ENCODE peak calls at places on chromosomes 3 and 15, in six cellular contexts. One of them, this sample, is unnamed. For H3K4me1, the result is how much of the 10 kb centered on the place peaks cover.

GRCh38 chr3:175941352-175941751 is 1082.2 kb downstream of the NAALADL2 start:
- DNase-seq in psoas muscle: no peak
- DNase-seq in thoracic aorta: no peak
- DNase-seq in K562: no peak
- DNase-seq in left lung: no peak
- DNase-seq in A549: no peak
- DNase-seq in this sample: no peak

GRCh38 chr3:87298111-87298718 is 21.8 kb upstream of the POU1F1 start:
- DNase-seq in thoracic aorta: no peak
- DNase-seq in left lung: no peak
- DNase-seq in K562: peak
- DNase-seq in psoas muscle: no peak
- DNase-seq in A549: peak
- DNase-seq in this sample: no peak

GRCh38 chr3:72661115-72661457 is 187.2 kb downstream of the SHQ1 start:
- DNase-seq in left lung: peak
- DNase-seq in thoracic aorta: peak
- DNase-seq in psoas muscle: peak
- DNase-seq in K562: no peak
- DNase-seq in A549: peak
- DNase-seq in this sample: peak

GRCh38 chr3:156525808-156526207 is 29.1 kb downstream of the SSR3 start:
- DNase-seq in A549: no peak
- DNase-seq in thoracic aorta: no peak
- DNase-seq in left lung: no peak
- DNase-seq in psoas muscle: no peak
- DNase-seq in K562: no peak
- DNase-seq in this sample: no peak

GRCh38 chr3:133437391-133438093 is 37.7 kb downstream of the BFSP2 start:
- DNase-seq in psoas muscle: no peak
- DNase-seq in left lung: no peak
- DNase-seq in K562: no peak
- DNase-seq in A549: peak
- DNase-seq in thoracic aorta: no peak
- DNase-seq in this sample: no peak

GRCh38 chr15:58222698-58223097 is 84.5 kb downstream of the AQP9 start:
- DNase-seq in A549: no peak
- DNase-seq in left lung: no peak
- DNase-seq in thoracic aorta: no peak
- DNase-seq in psoas muscle: no peak
- DNase-seq in K562: no peak
- DNase-seq in this sample: no peak

GRCh38 chr3:171770689-171771620 is 39.3 kb downstream of the PLD1 start:
- DNase-seq in A549: peak
- DNase-seq in left lung: no peak
- DNase-seq in psoas muscle: no peak
- DNase-seq in thoracic aorta: no peak
- DNase-seq in K562: peak
- DNase-seq in this sample: no peak

GRCh38 chr3:55461896-55462295 is 25.2 kb downstream of the WNT5A start:
- DNase-seq in psoas muscle: no peak
- DNase-seq in left lung: no peak
- DNase-seq in A549: no peak
- DNase-seq in K562: no peak
- DNase-seq in thoracic aorta: no peak
- DNase-seq in this sample: no peak

GRCh38 chr15:42160110-42160509 is 3.7 kb upstream of the PLA2G4F start:
- DNase-seq in left lung: no peak
- DNase-seq in A549: no peak
- DNase-seq in psoas muscle: no peak
- DNase-seq in thoracic aorta: no peak
- DNase-seq in K562: no peak
- DNase-seq in this sample: no peak

GRCh38 chr3:175404026-175404425 is 544.9 kb downstream of the NAALADL2 start:
- DNase-seq in left lung: no peak
- DNase-seq in thoracic aorta: no peak
- DNase-seq in K562: no peak
- DNase-seq in A549: no peak
- DNase-seq in psoas muscle: no peak
- DNase-seq in this sample: no peak

DNA sequence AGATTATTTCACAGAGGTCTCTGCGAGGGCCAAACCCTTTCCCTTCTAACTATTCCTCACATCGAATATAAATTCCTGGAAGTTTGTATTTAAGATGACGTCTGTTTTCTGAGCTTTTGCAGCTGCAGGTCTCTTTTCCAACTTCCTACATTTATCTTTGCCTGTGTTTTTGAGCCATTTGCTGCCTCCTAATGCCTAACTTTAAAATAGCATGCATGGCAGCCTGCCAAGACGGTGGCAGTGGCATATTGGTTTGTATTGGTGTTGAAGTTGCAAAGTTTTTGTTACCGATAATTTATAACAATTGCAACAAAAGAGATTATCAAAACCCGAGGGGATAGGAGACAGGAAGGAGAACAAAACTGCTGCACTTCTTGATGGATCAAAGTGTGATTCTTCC is 187.1 kb upstream of the DNAJC19 start:
- DNase-seq in thoracic aorta: peak
- DNase-seq in A549: peak
- DNase-seq in left lung: no peak
- DNase-seq in K562: peak
- DNase-seq in psoas muscle: peak
- DNase-seq in this sample: peak
- TF ChIP-seq CTCF in thoracic aorta: no peak
- TF ChIP-seq CTCF in A549: peak
- TF ChIP-seq CTCF in left lung: peak
- TF ChIP-seq CTCF in K562: peak
- TF ChIP-seq CTCF in psoas muscle: peak
- TF ChIP-seq CTCF in this sample: no peak

DNA sequence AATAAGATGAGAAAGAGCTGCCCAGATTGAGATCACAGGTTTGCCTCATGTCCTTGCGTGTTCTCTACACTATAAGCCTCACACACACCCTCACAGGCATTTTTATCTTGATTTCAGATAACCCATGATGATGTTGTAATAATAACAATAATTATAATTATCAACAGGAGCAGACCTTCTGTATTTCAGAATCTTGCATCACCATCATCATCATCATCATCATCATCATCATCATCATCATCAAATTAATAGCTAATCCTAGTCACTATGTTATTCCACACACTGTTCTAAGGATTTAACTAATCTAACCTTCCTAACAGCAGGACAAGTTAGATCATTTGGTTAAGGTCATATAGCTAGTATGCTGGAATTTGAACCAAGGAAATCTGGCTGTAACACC is 1.9 kb upstream of the SH2D7 start:
- DNase-seq in thoracic aorta: no peak
- DNase-seq in left lung: no peak
- DNase-seq in A549: no peak
- DNase-seq in psoas muscle: no peak
- DNase-seq in K562: no peak
- DNase-seq in this sample: no peak
- H3K4me1 ChIP-seq in thoracic aorta: under half
- H3K4me1 ChIP-seq in left lung: under half
- H3K4me1 ChIP-seq in A549: under half
- H3K4me1 ChIP-seq in psoas muscle: under half
- H3K4me1 ChIP-seq in K562: under half
- H3K4me1 ChIP-seq in this sample: under half

GRCh38 chr3:185824467-185825378 is at the start of gene IGF2BP2:
- DNase-seq in left lung: peak
- DNase-seq in psoas muscle: peak
- DNase-seq in K562: peak
- DNase-seq in thoracic aorta: no peak
- DNase-seq in A549: peak
- DNase-seq in this sample: peak
- TF ChIP-seq CTCF in left lung: no peak
- TF ChIP-seq CTCF in psoas muscle: no peak
- TF ChIP-seq CTCF in K562: peak
- TF ChIP-seq CTCF in thoracic aorta: no peak
- TF ChIP-seq CTCF in A549: no peak
- TF ChIP-seq CTCF in this sample: no peak

GRCh38 chr3:52795298-52795900 is 803 bp downstream of the ITIH3 start:
- DNase-seq in psoas muscle: no peak
- DNase-seq in A549: no peak
- DNase-seq in K562: no peak
- DNase-seq in left lung: peak
- DNase-seq in thoracic aorta: no peak
- DNase-seq in this sample: peak

GRCh38 chr3:52793702-52794611 is 639 bp upstream of the ITIH3 start:
- DNase-seq in left lung: peak
- DNase-seq in psoas muscle: no peak
- DNase-seq in thoracic aorta: no peak
- DNase-seq in A549: no peak
- DNase-seq in K562: no peak
- DNase-seq in this sample: no peak

GRCh38 chr3:52794612-52795099 is at the start of gene ITIH3:
- DNase-seq in psoas muscle: no peak
- DNase-seq in A549: no peak
- DNase-seq in left lung: peak
- DNase-seq in K562: no peak
- DNase-seq in thoracic aorta: no peak
- DNase-seq in this sample: no peak

GRCh38 chr3:52798376-52798977 is 3.9 kb downstream of the ITIH3 start:
- DNase-seq in left lung: no peak
- DNase-seq in thoracic aorta: no peak
- DNase-seq in psoas muscle: no peak
- DNase-seq in K562: no peak
- DNase-seq in A549: no peak
- DNase-seq in this sample: no peak

GRCh38 chr3:52796411-52796810 is 1.8 kb downstream of the ITIH3 start:
- DNase-seq in thoracic aorta: no peak
- DNase-seq in A549: no peak
- DNase-seq in psoas muscle: no peak
- DNase-seq in left lung: peak
- DNase-seq in K562: no peak
- DNase-seq in this sample: no peak
- H3K4me1 ChIP-seq in thoracic aorta: under half
- H3K4me1 ChIP-seq in A549: under half
- H3K4me1 ChIP-seq in psoas muscle: under half
- H3K4me1 ChIP-seq in left lung: under half
- H3K4me1 ChIP-seq in K562: under half
- H3K4me1 ChIP-seq in this sample: under half

GRCh38 chr15:71485094-71485693 is 325.2 kb upstream of the NR2E3 start:
- DNase-seq in left lung: no peak
- DNase-seq in psoas muscle: no peak
- DNase-seq in thoracic aorta: no peak
- DNase-seq in A549: peak
- DNase-seq in K562: peak
- DNase-seq in this sample: no peak
- TF ChIP-seq CTCF in left lung: no peak
- TF ChIP-seq CTCF in psoas muscle: peak
- TF ChIP-seq CTCF in thoracic aorta: peak
- TF ChIP-seq CTCF in A549: peak
- TF ChIP-seq CTCF in K562: peak
- TF ChIP-seq CTCF in this sample: no peak

GRCh38 chr3:4979401-4980228 is at the start of gene BHLHE40:
- DNase-seq in left lung: peak
- DNase-seq in K562: no peak
- DNase-seq in thoracic aorta: no peak
- DNase-seq in psoas muscle: no peak
- DNase-seq in A549: no peak
- DNase-seq in this sample: peak
- H3K4me1 ChIP-seq in left lung: half or more
- H3K4me1 ChIP-seq in K562: half or more
- H3K4me1 ChIP-seq in thoracic aorta: half or more
- H3K4me1 ChIP-seq in psoas muscle: under half
- H3K4me1 ChIP-seq in A549: under half
- H3K4me1 ChIP-seq in this sample: under half

GRCh38 chr3:48949376-48949717 is 30.7 kb downstream of the ARIH2 start:
- DNase-seq in A549: no peak
- DNase-seq in thoracic aorta: no peak
- DNase-seq in K562: no peak
- DNase-seq in psoas muscle: no peak
- DNase-seq in left lung: no peak
- DNase-seq in this sample: no peak

GRCh38 chr3:48957006-48957705 is 32.9 kb upstream of the P4HTM start:
- DNase-seq in thoracic aorta: no peak
- DNase-seq in left lung: no peak
- DNase-seq in psoas muscle: no peak
- DNase-seq in K562: no peak
- DNase-seq in A549: no peak
- DNase-seq in this sample: no peak

GRCh38 chr3:48950051-48950450 is 31.4 kb downstream of the ARIH2 start:
- DNase-seq in psoas muscle: no peak
- DNase-seq in K562: no peak
- DNase-seq in A549: no peak
- DNase-seq in thoracic aorta: no peak
- DNase-seq in left lung: no peak
- DNase-seq in this sample: no peak

DNA sequence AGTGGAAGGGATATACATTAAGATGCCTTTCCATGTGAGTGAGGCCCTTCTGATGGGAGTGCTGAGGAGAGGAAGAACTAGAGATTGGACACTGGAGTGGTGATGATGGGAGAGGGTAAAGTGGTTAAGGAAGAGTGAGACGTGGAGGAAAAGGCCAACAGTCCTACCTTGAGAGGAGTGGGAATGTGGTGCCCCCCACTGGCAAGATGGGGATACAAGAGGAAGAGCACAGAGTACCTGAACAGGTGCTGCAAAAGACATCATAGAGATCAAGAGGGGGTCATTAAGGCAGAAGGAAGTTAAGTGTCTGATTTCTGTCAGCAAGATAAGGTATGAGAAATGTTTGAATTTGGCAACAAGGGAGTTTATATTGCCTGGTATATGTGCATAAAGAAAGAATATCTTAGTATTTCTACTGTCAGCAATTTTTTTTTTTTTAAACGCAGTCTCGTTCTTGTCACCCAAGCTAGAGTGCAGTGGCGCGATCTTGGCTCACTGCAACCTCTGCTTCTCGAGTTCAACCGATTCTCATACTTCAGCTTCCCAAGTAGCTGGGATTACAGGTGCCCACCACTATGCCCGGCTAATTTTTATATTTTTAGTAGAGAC is 34.0 kb downstream of the ARIH2 start:
- DNase-seq in K562: no peak
- DNase-seq in thoracic aorta: no peak
- DNase-seq in left lung: no peak
- DNase-seq in A549: no peak
- DNase-seq in psoas muscle: no peak
- DNase-seq in this sample: peak
- TF ChIP-seq CTCF in K562: peak
- TF ChIP-seq CTCF in thoracic aorta: no peak
- TF ChIP-seq CTCF in left lung: no peak
- TF ChIP-seq CTCF in A549: peak
- TF ChIP-seq CTCF in psoas muscle: peak
- TF ChIP-seq CTCF in this sample: no peak

DNA sequence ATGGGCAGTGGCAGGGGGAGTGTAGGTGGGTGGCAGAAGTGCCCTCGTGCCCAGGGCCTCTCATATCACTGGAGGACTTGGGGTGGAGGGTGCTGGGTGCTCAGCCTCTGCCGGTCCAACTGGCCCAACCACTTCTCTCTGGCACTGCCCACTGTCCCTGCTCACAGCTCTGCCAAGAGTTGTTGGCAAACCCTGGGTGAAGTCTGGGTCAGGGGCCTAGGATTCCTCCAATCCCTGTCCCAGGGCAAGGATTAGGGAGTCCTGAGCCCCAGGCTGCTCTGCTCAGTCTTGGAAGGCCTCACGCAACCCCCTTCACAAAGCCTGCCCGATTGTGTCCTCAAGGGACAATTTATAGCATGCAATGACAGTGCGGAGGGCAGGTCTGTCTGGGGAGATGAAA is 5.2 kb upstream of the PRKCD start:
- DNase-seq in A549: no peak
- DNase-seq in K562: no peak
- DNase-seq in thoracic aorta: no peak
- DNase-seq in left lung: peak
- DNase-seq in psoas muscle: no peak
- DNase-seq in this sample: peak
- H3K4me1 ChIP-seq in A549: under half
- H3K4me1 ChIP-seq in K562: under half
- H3K4me1 ChIP-seq in thoracic aorta: half or more
- H3K4me1 ChIP-seq in left lung: half or more
- H3K4me1 ChIP-seq in psoas muscle: under half
- H3K4me1 ChIP-seq in this sample: half or more